ENCODE peak calls at places on chromosome 16, in five cellular contexts. O is NT2/D1, E is GM12878, C is H1, H is HepG2. X is an unnamed sample.

GRCh38 chr16:89049484-89050118 is 44.1 kb upstream of the ACSF3 start:
- DNase-seq in O (no peak), E (no peak), C (no peak), H (no peak), X (no peak)

GRCh38 chr16:88835383-88835782 is 21.4 kb downstream of the GALNS start:
- DNase-seq in O (no peak), E (no peak), C (no peak), H (no peak), X (no peak)

GRCh38 chr16:55285586-55285985 is 38.4 kb upstream of the IRX6 start:
- DNase-seq in O (no peak), E (no peak), C (no peak), H (no peak), X (no peak)

GRCh38 chr16:28163699-28164584 is 47.8 kb downstream of the XPO6 start:
- DNase-seq in O (no peak), E (no peak), C (no peak), H (peak), X (no peak)

GRCh38 chr16:72721981-72722380 is 325.9 kb downstream of the ZFHX3 start:
- DNase-seq in O (no peak), E (no peak), C (no peak), H (no peak), X (peak)

GRCh38 chr16:22977294-22977697 is 163.3 kb downstream of the HS3ST2 start:
- DNase-seq in O (no peak), E (no peak), C (no peak), H (peak), X (peak)

GRCh38 chr16:81466351-81466960 is 21.8 kb downstream of the CMIP start:
- DNase-seq in O (no peak), E (no peak), C (no peak), H (no peak), X (no peak)

GRCh38 chr16:89913408-89914387 is 5.0 kb upstream of the MC1R start:
- DNase-seq in O (no peak), E (no peak), C (no peak), H (no peak), X (no peak)

GRCh38 chr16:31099860-31100638 is 5.5 kb upstream of the VKORC1 start:
- DNase-seq in O (no peak), E (no peak), C (no peak), H (peak), X (no peak)

GRCh38 chr16:87076950-87077749 is 240.0 kb downstream of the C16orf95 start:
- DNase-seq in O (peak), E (no peak), C (peak), H (peak), X (peak)

GRCh38 chr16:73176577-73177013 is 128.7 kb upstream of the ZFHX3 start:
- DNase-seq in O (no peak), E (no peak), C (no peak), H (peak), X (no peak)

GRCh38 chr16:24146523-24146922 is 109.6 kb upstream of the CACNG3 start:
- DNase-seq in O (no peak), E (no peak), C (no peak), H (no peak), X (no peak)

GRCh38 chr16:67342616-67343015 is 16.0 kb downstream of the LRRC36 start:
- DNase-seq in O (no peak), E (no peak), C (no peak), H (no peak), X (no peak)

GRCh38 chr16:74372953-74373846 is 2.9 kb upstream of the NPIPB15 start:
- DNase-seq in O (no peak), E (no peak), C (no peak), H (no peak), X (no peak)

GRCh38 chr16:23682181-23682580 is 3.5 kb downstream of the PLK1 start:
- DNase-seq in O (no peak), E (no peak), C (no peak), H (no peak), X (no peak)

GRCh38 chr16:88318091-88318494 is 64.7 kb upstream of the ZNF469 start:
- DNase-seq in O (no peak), E (no peak), C (no peak), H (no peak), X (no peak)

GRCh38 chr16:51359141-51359960 is 208.3 kb upstream of the SALL1 start:
- DNase-seq in O (peak), E (no peak), C (peak), H (no peak), X (no peak)

GRCh38 chr16:2675714-2676113 is 6.6 kb upstream of the KCTD5 start:
- DNase-seq in O (no peak), E (no peak), C (no peak), H (no peak), X (no peak)

GRCh38 chr16:72787519-72788268 is 260.2 kb downstream of the ZFHX3 start:
- DNase-seq in O (peak), E (peak), C (no peak), H (no peak), X (no peak)

GRCh38 chr16:53041196-53041977 is 11.3 kb downstream of the CHD9NB start:
- DNase-seq in O (peak), E (no peak), C (no peak), H (peak), X (no peak)

GRCh38 chr16:35689764-35690163 is 2230.4 kb downstream of the TP53TG3F start:
- DNase-seq in O (no peak), E (no peak), C (no peak), H (no peak), X (no peak)

GRCh38 chr16:51248217-51248616 is 97.1 kb upstream of the SALL1 start:
- DNase-seq in O (no peak), E (no peak), C (no peak), H (no peak), X (no peak)

GRCh38 chr16:11052080-11052808 is 107.9 kb downstream of the CLEC16A start:
- DNase-seq in O (no peak), E (peak), C (no peak), H (no peak), X (no peak)

GRCh38 chr16:87185983-87186382 is 131.2 kb downstream of the C16orf95 start:
- DNase-seq in O (no peak), E (no peak), C (no peak), H (no peak), X (no peak)

GRCh38 chr16:29775742-29776408 is 2.2 kb upstream of the ZG16 start:
- DNase-seq in O (no peak), E (no peak), C (no peak), H (no peak), X (no peak)

GRCh38 chr16:63241476-63241875 is 1205.2 kb upstream of the CDH8 start:
- DNase-seq in O (no peak), E (no peak), C (no peak), H (no peak), X (no peak)

GRCh38 chr16:88363239-88363891 is 19.4 kb upstream of the ZNF469 start:
- DNase-seq in O (no peak), E (peak), C (no peak), H (no peak), X (no peak)

GRCh38 chr16:11006666-11007065 is 62.3 kb downstream of the CLEC16A start:
- DNase-seq in O (no peak), E (no peak), C (no peak), H (no peak), X (no peak)

GRCh38 chr16:51144203-51144602 is 6.9 kb downstream of the SALL1 start:
- DNase-seq in O (no peak), E (no peak), C (no peak), H (no peak), X (no peak)

GRCh38 chr16:26988186-26988585 is 78.5 kb upstream of the C16orf82 start:
- DNase-seq in O (no peak), E (no peak), C (no peak), H (no peak), X (no peak)

GRCh38 chr16:26993511-26993910 is 73.2 kb upstream of the C16orf82 start:
- DNase-seq in O (no peak), E (no peak), C (no peak), H (no peak), X (no peak)

GRCh38 chr16:26992661-26993365 is 73.9 kb upstream of the C16orf82 start:
- DNase-seq in O (no peak), E (no peak), C (no peak), H (no peak), X (no peak)

GRCh38 chr16:26995522-26995921 is 71.2 kb upstream of the C16orf82 start:
- DNase-seq in O (no peak), E (no peak), C (no peak), H (no peak), X (no peak)

DNA sequence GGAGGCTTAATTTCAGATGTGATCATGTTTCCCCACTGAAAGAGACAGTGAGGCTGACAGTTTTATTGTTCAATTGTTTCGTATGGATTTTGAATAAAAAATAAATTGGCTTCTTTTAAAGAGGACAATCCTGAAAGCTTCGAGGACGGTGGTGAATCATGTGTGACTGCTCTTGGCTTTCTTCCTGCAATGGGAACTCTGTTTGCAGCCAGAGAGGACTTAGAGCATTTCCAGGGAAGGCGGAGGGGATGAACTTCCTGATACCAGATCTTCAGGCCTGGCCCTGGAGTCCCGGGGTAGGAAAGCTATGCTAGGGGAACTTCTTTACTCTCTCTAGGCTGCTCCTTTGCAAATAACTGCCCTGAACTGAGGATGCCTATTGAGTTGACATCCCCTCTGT is 72.7 kb upstream of the C16orf82 start:
- DNase-seq in O (no peak), E (no peak), C (no peak), H (no peak), X (no peak)
- TF ChIP-seq SUZ12 in O (no peak), E (no peak), C (no peak), H (no peak), X (no peak)

GRCh38 chr16:57092786-57093301 is 461 bp downstream of the CPNE2 start:
- DNase-seq in O (no peak), E (no peak), C (no peak), H (no peak), X (peak)

GRCh38 chr16:57091990-57092785 is at the start of gene CPNE2:
- DNase-seq in O (no peak), E (no peak), C (no peak), H (no peak), X (peak)

GRCh38 chr16:57093845-57094564 is 1.6 kb downstream of the CPNE2 start:
- DNase-seq in O (no peak), E (no peak), C (no peak), H (no peak), X (no peak)

GRCh38 chr16:57089406-57089805 is 3.0 kb upstream of the CPNE2 start:
- DNase-seq in O (no peak), E (no peak), C (no peak), H (no peak), X (no peak)

DNA sequence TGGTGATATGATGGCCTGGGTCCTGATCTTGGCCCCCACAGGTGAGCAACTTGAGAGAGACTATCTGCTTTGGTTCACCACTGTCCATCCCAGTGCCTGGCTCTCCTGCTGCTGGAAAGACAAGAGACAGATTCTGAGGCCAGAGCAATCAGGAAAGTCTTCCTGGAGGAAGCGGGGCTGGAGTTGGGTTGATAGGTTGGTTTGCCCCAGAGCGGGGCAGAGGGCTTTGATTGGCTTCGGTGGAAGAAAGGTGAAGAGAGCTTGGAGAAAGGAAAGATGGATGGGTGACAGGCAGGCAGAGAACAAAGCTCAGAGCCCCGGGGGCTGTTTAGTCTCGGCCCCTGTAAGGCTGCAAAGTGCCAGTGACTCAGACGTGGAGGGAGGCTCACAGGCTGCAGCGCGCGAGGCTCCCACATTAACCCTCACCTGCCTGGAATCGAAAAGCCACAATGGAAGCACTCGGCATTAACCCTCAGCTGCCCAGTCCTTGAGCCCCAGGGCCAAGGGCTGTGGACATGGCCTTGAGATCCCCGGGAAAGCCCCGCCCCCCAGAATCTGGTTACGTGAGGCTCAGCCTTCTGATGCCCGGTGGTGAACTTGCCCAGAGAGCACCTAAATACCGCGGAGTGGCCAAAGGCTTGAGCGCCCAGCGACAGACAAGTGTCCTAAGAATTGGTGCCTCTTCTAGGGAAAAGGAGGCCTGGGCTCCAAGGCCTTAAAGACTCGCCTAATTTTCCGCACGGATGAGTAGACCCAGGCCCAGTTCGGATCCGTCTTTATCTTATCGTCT is 988 bp upstream of the CPNE2 start:
- DNase-seq in O (no peak), E (no peak), C (peak), H (peak), X (peak)
- TF ChIP-seq SUZ12 in O (no peak), E (no peak), C (no peak), H (no peak), X (no peak)

DNA sequence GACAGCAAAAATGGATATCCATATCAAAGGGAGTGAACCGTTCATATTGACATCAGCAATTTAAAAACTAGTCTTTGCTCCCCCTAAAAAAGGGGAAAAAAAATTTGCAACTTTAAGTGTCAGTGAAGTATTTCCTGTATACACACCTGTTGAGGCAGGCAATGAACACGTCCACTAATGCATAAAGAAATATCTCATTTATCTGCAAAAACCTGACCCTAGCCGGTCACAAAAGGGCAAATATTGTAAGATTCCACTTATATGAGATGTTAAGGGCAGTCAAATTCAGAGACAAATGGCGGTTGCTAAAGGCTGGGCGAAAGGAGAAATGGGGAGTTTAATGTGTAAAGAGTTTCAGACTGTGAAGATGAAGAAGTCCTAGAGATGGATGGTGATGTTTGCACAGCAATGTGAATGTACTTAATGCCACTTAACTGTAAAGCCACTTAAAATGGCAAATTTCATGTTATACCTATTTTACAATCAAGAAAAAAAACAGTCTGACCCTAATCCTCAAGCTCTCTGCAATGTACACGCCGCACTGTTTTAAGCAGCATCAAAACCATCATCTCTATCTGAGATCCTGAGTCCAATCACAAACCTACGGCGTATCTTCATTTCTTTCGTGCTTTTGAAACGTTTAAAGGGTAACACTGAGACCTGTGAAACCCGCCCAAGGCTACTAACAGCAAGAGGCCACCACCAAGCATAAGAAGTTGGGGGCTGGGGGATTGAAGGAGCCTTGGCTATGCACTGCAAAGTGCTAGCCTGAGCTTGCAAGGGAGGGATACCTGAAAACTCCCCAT is 1.1 kb downstream of the PARN start:
- DNase-seq in O (no peak), E (no peak), C (no peak), H (no peak), X (peak)
- TF ChIP-seq SUZ12 in O (no peak), E (no peak), C (no peak), H (no peak), X (no peak)

GRCh38 chr16:21598676-21599157 is 660 bp upstream of the METTL9 start:
- DNase-seq in O (no peak), E (no peak), C (no peak), H (no peak), X (no peak)
- TF ChIP-seq SUZ12 in O (no peak), E (no peak), C (no peak), H (no peak), X (no peak)

GRCh38 chr16:876523-877241 is 76.1 kb upstream of the GNG13 start:
- DNase-seq in O (no peak), E (no peak), C (no peak), H (no peak), X (no peak)
- TF ChIP-seq SUZ12 in O (no peak), E (no peak), C (no peak), H (no peak), X (no peak)

GRCh38 chr16:85650864-85651811 is 37.6 kb downstream of the GINS2 start:
- DNase-seq in O (no peak), E (no peak), C (no peak), H (no peak), X (no peak)

GRCh38 chr16:85649411-85649977 is 36.4 kb downstream of the GSE1 start:
- DNase-seq in O (no peak), E (no peak), C (no peak), H (no peak), X (no peak)

GRCh38 chr16:85648782-85649181 is 35.7 kb downstream of the GSE1 start:
- DNase-seq in O (no peak), E (no peak), C (no peak), H (no peak), X (no peak)

GRCh38 chr16:85651822-85652430 is 36.8 kb downstream of the GINS2 start:
- DNase-seq in O (no peak), E (no peak), C (no peak), H (no peak), X (no peak)

DNA sequence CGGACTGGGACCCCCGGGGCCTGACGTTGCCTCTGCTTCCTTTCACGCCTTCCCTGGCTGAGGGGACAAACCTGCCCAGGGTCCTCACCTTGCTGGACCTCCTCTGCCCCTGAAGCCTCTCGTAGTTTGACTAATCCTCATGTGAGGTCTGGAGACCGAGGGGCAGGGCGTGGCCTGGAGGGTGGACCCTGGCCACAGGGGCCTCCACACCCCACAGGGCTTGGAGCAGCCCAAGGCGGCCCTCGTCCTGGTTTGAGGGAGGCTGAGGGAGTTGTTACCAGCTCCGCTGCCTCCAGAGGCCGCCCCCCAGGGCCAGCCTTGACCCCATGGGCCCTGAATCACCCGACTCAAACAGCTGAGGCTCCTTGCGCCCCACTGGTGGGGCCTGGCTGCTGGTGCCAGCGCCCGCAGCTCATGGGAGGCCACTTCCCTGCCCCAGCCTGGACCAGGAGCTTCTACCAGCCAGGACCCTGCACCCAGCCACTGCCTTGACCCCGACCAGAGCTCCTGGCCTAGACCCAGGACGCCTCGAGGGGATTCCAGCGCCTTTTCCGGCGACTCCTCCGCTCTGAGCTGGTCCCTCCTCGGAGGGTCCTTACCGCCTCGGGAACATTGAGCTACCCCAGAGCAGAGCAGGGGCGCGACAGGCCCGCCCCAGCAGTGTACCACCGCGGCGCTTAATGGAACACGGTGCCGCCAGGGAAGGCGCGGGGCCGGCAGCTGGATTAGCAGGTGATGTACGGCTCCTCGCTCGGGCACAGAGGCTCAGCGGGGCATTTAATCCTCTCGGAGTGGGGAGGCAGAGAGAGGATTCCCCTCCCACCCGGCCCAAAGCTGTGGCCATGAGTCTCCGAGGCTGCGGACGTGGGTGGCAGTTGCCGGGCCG is 37.1 kb downstream of the GSE1 start:
- DNase-seq in O (no peak), E (no peak), C (no peak), H (no peak), X (no peak)
- TF ChIP-seq SUZ12 in O (no peak), E (no peak), C (no peak), H (no peak), X (no peak)

GRCh38 chr16:4494746-4495490 is 18.7 kb downstream of the HMOX2 start:
- DNase-seq in O (no peak), E (no peak), C (no peak), H (no peak), X (no peak)
- TF ChIP-seq SUZ12 in O (no peak), E (no peak), C (no peak), H (no peak), X (no peak)

GRCh38 chr16:75787421-75787820 is 61.1 kb upstream of the CPHXL start:
- DNase-seq in O (no peak), E (no peak), C (no peak), H (no peak), X (no peak)

GRCh38 chr16:75794426-75794825 is 68.1 kb upstream of the CPHXL start:
- DNase-seq in O (no peak), E (no peak), C (no peak), H (no peak), X (no peak)

GRCh38 chr16:75789237-75789636 is 62.9 kb upstream of the CPHXL start:
- DNase-seq in O (peak), E (no peak), C (no peak), H (peak), X (peak)

GRCh38 chr16:75798714-75799113 is 72.4 kb upstream of the CPHXL start:
- DNase-seq in O (no peak), E (no peak), C (no peak), H (no peak), X (no peak)

DNA sequence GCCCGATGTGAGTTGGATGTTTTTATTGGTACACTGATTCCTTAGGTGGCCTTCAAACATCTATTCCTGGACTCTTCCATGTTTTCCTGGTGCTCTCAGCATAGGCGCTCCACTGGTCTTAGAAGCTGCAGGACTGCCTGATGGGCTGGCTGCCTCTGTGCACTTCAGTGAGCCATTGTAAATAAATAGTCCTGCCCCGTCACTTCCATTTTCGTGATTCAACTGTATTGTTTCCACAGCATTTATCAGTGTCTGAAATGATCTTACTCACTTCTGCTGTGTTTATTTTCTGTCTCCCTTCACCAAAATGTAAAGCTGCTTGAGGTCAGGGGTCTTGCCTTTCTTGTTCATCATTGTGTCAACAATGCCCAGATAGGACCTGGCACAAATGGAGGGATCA is 66.5 kb upstream of the CPHXL start:
- DNase-seq in O (no peak), E (no peak), C (no peak), H (no peak), X (no peak)
- TF ChIP-seq SUZ12 in O (no peak), E (no peak), C (no peak), H (no peak), X (no peak)